ENCODE peak calls at places on chromosomes 13 and 19, in four cellular contexts. N is IMR-90, H is keratinocyte, G is lung. Z is an unnamed sample.

GRCh38 chr13:79457948-79458347 is 23.0 kb upstream of the NDFIP2 start:
- DNase-seq in N (peak), H (no peak), G (no peak), Z (peak)

GRCh38 chr13:40063278-40063698 is 407.8 kb downstream of the COG6 start:
- DNase-seq in N (no peak), H (no peak), G (no peak), Z (peak)

GRCh38 chr19:7505288-7505681 is 10.6 kb upstream of the ZNF358 start:
- DNase-seq in N (no peak), H (no peak), G (no peak), Z (no peak)

GRCh38 chr13:109586509-109587346 is 199.7 kb downstream of the IRS2 start:
- DNase-seq in N (no peak), H (no peak), G (no peak), Z (no peak)

GRCh38 chr19:21202865-21203494 is 61.1 kb downstream of the ZNF431 start:
- DNase-seq in N (peak), H (no peak), G (no peak), Z (peak)

GRCh38 chr19:30135358-30135757 is 193.3 kb downstream of the URI1 start:
- DNase-seq in N (no peak), H (no peak), G (no peak), Z (no peak)

GRCh38 chr19:21143428-21143827 is 1.6 kb downstream of the ZNF431 start:
- DNase-seq in N (no peak), H (no peak), G (no peak), Z (no peak)

GRCh38 chr19:7916137-7916907 is 1.7 kb downstream of the TGFBR3L start:
- DNase-seq in N (no peak), H (no peak), G (no peak), Z (no peak)

GRCh38 chr13:94112227-94112626 is 367.3 kb downstream of the DCT start:
- DNase-seq in N (peak), H (no peak), G (no peak), Z (peak)

GRCh38 chr13:100269837-100270236 is 180.9 kb downstream of the PCCA start:
- DNase-seq in N (peak), H (no peak), G (peak), Z (peak)

GRCh38 chr19:8571006-8571411 is 6.2 kb downstream of the MYO1F start:
- DNase-seq in N (peak), H (no peak), G (peak), Z (peak)

GRCh38 chr19:10238172-10238783 is 7.1 kb upstream of the S1PR2 start:
- DNase-seq in N (peak), H (no peak), G (peak), Z (peak)

GRCh38 chr19:46131485-46132143 is 7.1 kb upstream of the IGFL3 start:
- DNase-seq in N (no peak), H (no peak), G (no peak), Z (no peak)
- H3K4me3 ChIP-seq in N (no peak), H (no peak), G (no peak), Z (no peak)

GRCh38 chr19:36214388-36215275 is at the start of the genes ZNF146 and ZNF565:
- DNase-seq in N (peak), H (peak), G (peak), Z (peak)

GRCh38 chr19:36210497-36210896 is 4.0 kb downstream of the ZNF565 start:
- DNase-seq in N (peak), H (no peak), G (no peak), Z (peak)

GRCh38 chr19:36212895-36213294 is 1.6 kb downstream of the ZNF565 start:
- DNase-seq in N (no peak), H (no peak), G (no peak), Z (no peak)

GRCh38 chr19:36213793-36214387 is 575 bp downstream of the ZNF565 start:
- DNase-seq in N (peak), H (no peak), G (no peak), Z (peak)

GRCh38 chr19:36215276-36216171 is 618 bp downstream of the ZNF146 start:
- DNase-seq in N (peak), H (no peak), G (no peak), Z (peak)
- TF ChIP-seq CTCF in N (no peak), H (no peak), G (no peak), Z (no peak)

GRCh38 chr19:35719402-35720162 is 1.8 kb downstream of the KMT2B start:
- DNase-seq in N (no peak), H (no peak), G (no peak), Z (no peak)
- H3K4me3 ChIP-seq in N (no peak), H (peak), G (no peak), Z (peak)

DNA sequence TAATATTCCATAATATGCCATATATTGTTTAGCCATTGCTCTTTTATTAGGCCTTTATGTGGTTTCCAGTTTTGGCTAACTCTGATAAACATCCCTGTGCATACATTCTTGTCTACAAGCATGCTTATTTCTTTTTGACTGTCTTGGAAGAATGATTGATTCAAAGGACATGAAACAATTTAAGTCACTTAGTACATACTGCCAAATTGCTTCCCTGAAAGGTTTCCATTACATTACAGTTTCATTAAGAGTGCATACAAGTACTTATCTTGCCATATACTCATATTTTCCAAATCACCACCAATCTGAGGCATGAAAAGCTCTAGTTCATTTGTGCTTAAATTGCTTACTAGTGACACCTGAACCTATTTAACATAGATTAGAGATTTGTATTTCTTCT is 113.9 kb downstream of the OXGR1 start:
- DNase-seq in N (no peak), H (no peak), G (no peak), Z (no peak)
- TF ChIP-seq CTCF in N (no peak), H (no peak), G (no peak), Z (no peak)

GRCh38 chr19:2185734-2186070 is 22.0 kb downstream of the DOT1L start:
- DNase-seq in N (no peak), H (no peak), G (no peak), Z (no peak)

GRCh38 chr19:2188708-2189385 is 25.1 kb downstream of the DOT1L start:
- DNase-seq in N (peak), H (no peak), G (no peak), Z (no peak)

GRCh38 chr19:2184422-2185012 is 20.8 kb downstream of the DOT1L start:
- DNase-seq in N (no peak), H (no peak), G (no peak), Z (no peak)

GRCh38 chr19:2187164-2187563 is 23.4 kb downstream of the DOT1L start:
- DNase-seq in N (no peak), H (no peak), G (no peak), Z (no peak)

GRCh38 chr19:2186071-2186846 is 22.5 kb downstream of the DOT1L start:
- DNase-seq in N (peak), H (no peak), G (peak), Z (peak)
- H3K4me3 ChIP-seq in N (no peak), H (no peak), G (no peak), Z (no peak)

GRCh38 chr13:50679321-50679720 is 164.2 kb downstream of the DLEU7 start:
- DNase-seq in N (no peak), H (no peak), G (no peak), Z (peak)
- TF ChIP-seq CTCF in N (no peak), H (no peak), G (no peak), Z (no peak)

DNA sequence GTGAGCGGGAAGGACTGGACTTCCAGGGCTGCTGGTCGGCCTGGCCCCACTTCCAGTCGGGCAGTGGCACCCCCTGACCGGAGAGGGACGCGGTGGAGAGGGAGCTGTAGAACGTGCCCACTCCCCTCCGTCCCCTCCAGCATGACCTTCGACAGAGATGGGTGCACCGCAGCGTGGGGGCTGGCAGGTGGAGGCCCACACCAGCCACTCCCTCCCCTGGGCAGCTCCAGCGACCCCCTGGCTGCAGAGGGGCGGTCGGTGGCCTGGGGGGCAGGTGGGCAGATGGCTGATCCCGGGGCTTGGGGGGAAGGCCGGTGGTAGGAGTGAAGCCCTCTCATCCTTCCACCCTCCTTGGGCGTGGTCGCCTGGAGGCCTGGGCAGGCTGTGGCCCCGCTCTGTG is 2.4 kb downstream of the HCN2 start:
- DNase-seq in N (no peak), H (no peak), G (no peak), Z (no peak)
- H3K4me3 ChIP-seq in N (no peak), H (no peak), G (no peak), Z (no peak)

GRCh38 chr19:12689581-12690216 is 1.9 kb downstream of the GNG14 start:
- DNase-seq in N (no peak), H (no peak), G (no peak), Z (no peak)
- TF ChIP-seq CTCF in N (no peak), H (no peak), G (no peak), Z (no peak)

GRCh38 chr19:41863209-41863931 is 3.3 kb downstream of the RPS19 start:
- DNase-seq in N (no peak), H (no peak), G (no peak), Z (no peak)
- H3K4me3 ChIP-seq in N (no peak), H (no peak), G (no peak), Z (no peak)